ENCODE peak calls at places on chromosomes 1 and 21, in four cellular contexts. R is astrocyte of the spinal cord, P is aorta, L is GM18507. D is an unnamed sample.

GRCh38 chr1:234579967-234580366 is 30.0 kb downstream of the IRF2BP2 start:
- DNase-seq in R (no peak), P (no peak), L (no peak), D (no peak)

GRCh38 chr1:203649551-203650011 is 22.9 kb downstream of the ATP2B4 start:
- DNase-seq in R (no peak), P (no peak), L (no peak), D (no peak)

GRCh38 chr1:68384321-68384813 is 65.4 kb downstream of the RPE65 start:
- DNase-seq in R (peak), P (peak), L (no peak), D (no peak)

GRCh38 chr1:29409616-29410015 is 173.3 kb downstream of the PTPRU start:
- DNase-seq in R (no peak), P (no peak), L (no peak), D (no peak)

GRCh38 chr1:64309468-64309867 is 106.0 kb downstream of the UBE2U start:
- DNase-seq in R (no peak), P (no peak), L (no peak), D (no peak)

GRCh38 chr1:50967416-50968020 is 2.5 kb upstream of the CDKN2C start:
- DNase-seq in R (no peak), P (no peak), L (no peak), D (no peak)

GRCh38 chr21:29217818-29218252 is 80.9 kb upstream of the BACH1 start:
- DNase-seq in R (peak), P (no peak), L (no peak), D (no peak)

GRCh38 chr1:246517391-246517790 is 10.3 kb upstream of the SMYD3 start:
- DNase-seq in R (no peak), P (no peak), L (no peak), D (no peak)

GRCh38 chr1:168867941-168868634 is 139.1 kb upstream of the DPT start:
- DNase-seq in R (no peak), P (no peak), L (no peak), D (no peak)

GRCh38 chr1:42380617-42381423 is at the start of gene RIMKLA:
- DNase-seq in R (no peak), P (peak), L (peak), D (peak)

GRCh38 chr1:63042278-63042677 is 258.3 kb downstream of the ATG4C start:
- DNase-seq in R (no peak), P (no peak), L (no peak), D (no peak)

GRCh38 chr1:156063997-156064285 is 3.0 kb downstream of the RAB25 start:
- DNase-seq in R (peak), P (no peak), L (no peak), D (no peak)

GRCh38 chr21:40315647-40316046 is 448.4 kb downstream of the PCP4 start:
- DNase-seq in R (no peak), P (no peak), L (no peak), D (no peak)

GRCh38 chr1:33866286-33866685 is 2.4 kb downstream of the HMGB4 start:
- DNase-seq in R (peak), P (no peak), L (no peak), D (no peak)

GRCh38 chr21:24045775-24046215 is 1561.5 kb downstream of the MRPL39 start:
- DNase-seq in R (peak), P (peak), L (no peak), D (peak)

GRCh38 chr1:161091796-161092507 is 2.6 kb upstream of the NECTIN4 start:
- DNase-seq in R (no peak), P (no peak), L (no peak), D (no peak)

D was measured in DND-41.